ENCODE peak calls at places on chromosomes 1 and 21, in nine cellular contexts. E, Z, F, W, P, L, T, D and V are unnamed samples.
A peak's percentile ranks its signal among the peaks of the same experiment; 100 is the strongest.

GRCh38 chr1:226355679-226356583 is 47.0 kb upstream of the LIN9 start:
- DNase-seq in E (no peak), W (no peak), D (no peak), L (no peak), P (no peak), Z (no peak), F (peak; percentile 52), T (no peak), V (no peak)

GRCh38 chr1:151311589-151312331 is 15.5 kb downstream of the PI4KB start:
- DNase-seq in E (peak; percentile 61), L (peak; percentile 100), Z (peak; percentile 76), T (peak; percentile 97), P (no peak), D (peak; percentile 100), F (peak; percentile 33), W (peak; percentile 96), V (no peak)

GRCh38 chr1:156804572-156805243 is 11.9 kb downstream of the SH2D2A start:
- DNase-seq in L (peak; percentile 51), F (no peak), P (no peak), D (no peak), Z (no peak), T (no peak), E (no peak), W (no peak), V (no peak)

GRCh38 chr1:1569341-1569740 is 5.3 kb downstream of the SSU72 start:
- DNase-seq in E (no peak), W (no peak), D (no peak), F (no peak), T (no peak), Z (no peak), L (no peak), P (no peak), V (no peak)

GRCh38 chr1:66416295-66416694 is 117.7 kb upstream of the SGIP1 start:
- DNase-seq in L (peak; percentile 20), P (no peak), F (no peak), D (peak; percentile 74), W (no peak), T (no peak), Z (no peak), E (no peak), V (no peak)

GRCh38 chr1:177172331-177172730 is 1.6 kb downstream of the BRINP2 start:
- DNase-seq in W (no peak), F (no peak), P (no peak), E (no peak), L (no peak), Z (no peak), T (no peak), D (no peak), V (no peak)

GRCh38 chr1:162366149-162366548 is 10.5 kb downstream of the SPATA46 start:
- DNase-seq in W (no peak), E (no peak), Z (no peak), F (no peak), T (no peak), D (no peak), P (no peak), L (no peak), V (no peak)

GRCh38 chr1:147541672-147542548 is 609 bp downstream of the BCL9 start:
- DNase-seq in L (peak; percentile 39), Z (peak; percentile 19), W (no peak), T (peak; percentile 68), D (peak; percentile 70), P (no peak), E (peak; percentile 16), F (peak; percentile 46), V (peak; percentile 43)

GRCh38 chr1:212514056-212514614 is 81.4 kb downstream of the NENF start:
- DNase-seq in T (peak; percentile 32), F (peak; percentile 57), L (peak; percentile 65), W (peak; percentile 78), P (no peak), D (peak; percentile 29), Z (no peak), E (no peak), V (no peak)

GRCh38 chr1:68590473-68590872 is 93.6 kb upstream of the DEPDC1 start:
- DNase-seq in P (no peak), T (no peak), D (no peak), L (no peak), W (no peak), E (no peak), F (no peak), Z (no peak), V (no peak)

GRCh38 chr1:47211796-47212269 is 20.2 kb downstream of the TAL1 start:
- DNase-seq in E (no peak), P (no peak), T (peak; percentile 52), F (peak; percentile 45), L (no peak), Z (no peak), W (no peak), D (no peak), V (no peak)

GRCh38 chr21:36079010-36079649 is 9.3 kb downstream of the CBR1 start:
- DNase-seq in L (no peak), W (no peak), E (no peak), P (no peak), D (peak; percentile 6), F (no peak), Z (no peak), T (no peak), V (no peak)

GRCh38 chr1:159771501-159771900 is 9.3 kb upstream of the DUSP23 start:
- DNase-seq in P (no peak), T (no peak), F (no peak), D (no peak), Z (no peak), W (no peak), L (no peak), E (no peak), V (no peak)

GRCh38 chr1:200771625-200772555 is 33.2 kb downstream of the CAMSAP2 start:
- DNase-seq in D (no peak), L (no peak), F (no peak), W (peak; percentile 32), T (no peak), E (no peak), Z (no peak), P (no peak), V (no peak)

GRCh38 chr1:18261891-18262290 is 154.3 kb downstream of the IGSF21 start:
- DNase-seq in L (no peak), E (no peak), T (no peak), P (no peak), W (no peak), F (no peak), D (no peak), Z (no peak), V (no peak)

GRCh38 chr1:35452086-35452485 is 105.1 kb downstream of the KIAA0319L start:
- DNase-seq in T (peak; percentile 74), D (peak; percentile 93), W (no peak), Z (peak; percentile 52), L (peak; percentile 72), F (peak; percentile 49), E (no peak), P (no peak), V (no peak)

DNA sequence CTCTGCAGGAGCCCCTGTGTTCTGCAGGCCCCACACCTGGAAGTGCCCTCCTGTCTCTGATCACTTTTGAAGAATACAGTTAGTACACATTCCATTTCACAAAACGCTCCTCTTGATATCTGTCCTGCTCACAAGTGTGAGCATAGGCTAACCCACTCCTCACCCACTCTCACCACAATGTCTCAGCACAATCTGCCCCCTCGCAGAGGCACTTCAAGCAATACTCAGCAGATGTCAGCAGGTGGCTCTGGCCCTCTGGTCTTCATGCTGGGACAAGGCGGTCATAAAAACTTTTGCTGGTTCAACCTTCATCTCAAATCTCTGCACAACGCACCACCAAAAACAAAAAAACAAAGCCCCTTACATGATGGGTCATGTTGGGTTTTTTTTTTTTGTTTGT is 671.2 kb downstream of the MATN1 start:
- DNase-seq in E (no peak), Z (no peak), P (no peak), W (no peak), T (no peak), L (no peak), F (no peak), D (no peak), V (no peak)
- H3K4me1 ChIP-seq in E (no peaks in the 10 kb centered on the region), Z (no peaks in the 10 kb centered on the region), P (no peaks in the 10 kb centered on the region), W (no peaks in the 10 kb centered on the region), T (no peaks in the 10 kb centered on the region), L (no peaks in the 10 kb centered on the region), F (no peaks in the 10 kb centered on the region), D (no peaks in the 10 kb centered on the region), V (no peaks in the 10 kb centered on the region)

GRCh38 chr1:3000671-3001470 is 20.4 kb upstream of the ACTRT2 start:
- DNase-seq in L (no peak), E (no peak), P (no peak), Z (no peak), D (no peak), W (no peak), T (no peak), F (no peak), V (no peak)
- H3K9me3 ChIP-seq in L (peaks cover 57% of the 10 kb centered on the region), E (peaks cover 3% of the 10 kb centered on the region), P (no peaks in the 10 kb centered on the region), Z (no peaks in the 10 kb centered on the region), D (no peaks in the 10 kb centered on the region), W (no peaks in the 10 kb centered on the region), T (no peaks in the 10 kb centered on the region), F (peaks cover 6% of the 10 kb centered on the region), V (peaks cover 26% of the 10 kb centered on the region)

GRCh38 chr1:40901886-40902633 is 39.9 kb upstream of the CITED4 start:
- DNase-seq in D (peak; percentile 70), T (no peak), Z (peak; percentile 71), L (peak; percentile 77), W (peak; percentile 28), F (peak; percentile 28), P (no peak), E (peak; percentile 51), V (no peak)

GRCh38 chr1:40897499-40897898 is 35.3 kb upstream of the CITED4 start:
- DNase-seq in L (peak; percentile 50), T (no peak), P (no peak), F (no peak), Z (no peak), D (peak; percentile 13), E (no peak), W (no peak), V (no peak)

GRCh38 chr1:40896482-40896881 is 34.3 kb upstream of the CITED4 start:
- DNase-seq in T (no peak), D (no peak), F (no peak), P (no peak), L (no peak), Z (no peak), E (no peak), W (no peak), V (no peak)

GRCh38 chr1:40898434-40898900 is 36.3 kb upstream of the CITED4 start:
- DNase-seq in P (peak; percentile 27), F (no peak), W (no peak), E (no peak), D (no peak), L (peak; percentile 49), Z (peak; percentile 43), T (no peak), V (no peak)

GRCh38 chr1:40899230-40899870 is 37.2 kb upstream of the CITED4 start:
- DNase-seq in P (no peak), F (no peak), L (no peak), Z (peak; percentile 98), E (no peak), W (peak; percentile 69), T (no peak), D (no peak), V (no peak)
- H3K27ac ChIP-seq in P (no peak overlapping the region), F (no peak overlapping the region), L (no peak overlapping the region), Z (peak overlapping the region; percentile 94), E (no peak overlapping the region), W (peak overlapping the region; percentile 70), T (no peak overlapping the region), D (no peak overlapping the region), V (no peak overlapping the region)

DNA sequence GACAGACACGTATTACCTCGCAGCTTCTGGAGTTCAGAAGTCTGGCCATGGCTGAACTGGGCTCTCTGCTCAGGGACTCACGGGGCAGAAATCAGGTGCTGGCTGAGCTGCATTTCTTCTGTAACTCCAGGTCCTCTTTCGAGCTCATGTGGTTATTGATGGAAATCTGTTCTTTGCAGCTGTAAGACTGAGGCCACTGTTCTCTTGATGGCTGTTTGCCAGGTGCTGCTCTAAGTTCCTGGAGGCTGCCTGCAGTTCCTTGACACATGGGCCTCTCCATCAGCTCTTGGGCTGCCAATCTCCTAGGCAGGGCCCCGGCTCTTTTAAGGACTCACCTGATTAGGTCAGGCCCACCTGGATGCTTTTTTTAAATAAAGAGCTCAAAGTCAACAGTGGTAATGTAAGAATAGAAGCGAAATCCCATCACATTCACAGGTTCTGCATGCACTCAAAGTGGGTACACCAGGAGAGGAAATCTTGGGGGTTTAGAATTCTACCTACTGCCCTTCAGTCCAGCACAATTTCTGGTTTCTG is 139.1 kb downstream of the KAZN start:
- DNase-seq in W (no peak), L (no peak), E (no peak), T (no peak), F (no peak), D (no peak), Z (peak; percentile 48), P (no peak), V (no peak)
- H3K4me1 ChIP-seq in W (peaks cover 4% of the 10 kb centered on the region), L (peaks cover 17% of the 10 kb centered on the region), E (no peaks in the 10 kb centered on the region), T (no peaks in the 10 kb centered on the region), F (no peaks in the 10 kb centered on the region), D (peaks cover 4% of the 10 kb centered on the region), Z (peaks cover under 1% of the 10 kb centered on the region), P (peaks cover 19% of the 10 kb centered on the region), V (peaks cover 16% of the 10 kb centered on the region)